ENCODE peak calls at places on chromosomes 13 and 19, in seven cellular contexts. Z is fibroblast of pulmonary artery, N is AG08395, K is epithelial cell of esophagus, V is HTR-8/SVneo, H is HEK293T, E is NCI-H2171. P is an unnamed sample.

GRCh38 chr13:61695147-61695546 is 279.5 kb upstream of the PCDH20 start:
- DNase-seq in H (no peak), E (no peak), V (no peak), N (no peak), Z (no peak), K (peak), P (no peak)

GRCh38 chr19:1271528-1272422 is 2.6 kb downstream of the CIRBP start:
- DNase-seq in K (no peak), E (no peak), N (no peak), Z (no peak), V (no peak), H (no peak), P (no peak)

GRCh38 chr13:48739346-48740037 is 85.8 kb downstream of the CYSLTR2 start:
- DNase-seq in K (no peak), H (no peak), N (no peak), Z (peak), E (no peak), V (no peak), P (no peak)

GRCh38 chr19:41939861-41940442 is 11.7 kb upstream of the ERFL start:
- DNase-seq in Z (no peak), N (peak), E (no peak), V (peak), H (no peak), K (no peak), P (no peak)

GRCh38 chr19:42143341-42144234 is 11.3 kb upstream of the POU2F2 start:
- DNase-seq in N (peak), Z (peak), K (peak), E (no peak), H (peak), V (no peak), P (no peak)

GRCh38 chr13:99501135-99501951 is at the start of gene TM9SF2:
- DNase-seq in V (peak), E (peak), Z (peak), K (peak), N (peak), H (peak), P (peak)

GRCh38 chr19:20840371-20840770 is 64.3 kb downstream of the ZNF66 start:
- DNase-seq in K (peak), E (no peak), Z (no peak), H (no peak), N (no peak), V (no peak), P (no peak)

GRCh38 chr13:46071590-46072249 is 19.2 kb upstream of the ZC3H13 start:
- DNase-seq in N (no peak), V (no peak), Z (no peak), H (no peak), E (no peak), K (no peak), P (no peak)

GRCh38 chr13:48594080-48594815 is 59.5 kb upstream of the CYSLTR2 start:
- DNase-seq in E (no peak), K (no peak), V (no peak), H (no peak), N (no peak), Z (no peak), P (no peak)

GRCh38 chr19:2867025-2867991 is at the start of gene ZNF556:
- DNase-seq in K (peak), E (no peak), Z (no peak), H (peak), N (peak), V (peak), P (no peak)

GRCh38 chr19:39568604-39569003 is 28.6 kb upstream of the EID2 start:
- DNase-seq in Z (peak), K (peak), E (no peak), H (no peak), V (no peak), N (peak), P (peak)

GRCh38 chr19:32750441-32751055 is 31.0 kb downstream of the TDRD12 start:
- DNase-seq in N (no peak), H (no peak), V (no peak), K (no peak), E (no peak), Z (no peak), P (no peak)

GRCh38 chr13:38415233-38415632 is 65.6 kb downstream of the UFM1 start:
- DNase-seq in K (peak), V (no peak), H (peak), E (no peak), Z (no peak), N (no peak), P (peak)

GRCh38 chr19:979318-979741 is 4.8 kb upstream of the WDR18 start:
- DNase-seq in V (no peak), E (no peak), H (no peak), Z (no peak), N (no peak), K (peak), P (no peak)

GRCh38 chr13:111338841-111339240 is 18.4 kb downstream of the TEX29 start:
- DNase-seq in H (no peak), N (no peak), K (no peak), V (no peak), Z (no peak), E (no peak), P (no peak)

GRCh38 chr19:4916292-4917082 is 7.2 kb downstream of the UHRF1 start:
- DNase-seq in Z (no peak), H (no peak), V (no peak), N (no peak), E (no peak), K (no peak), P (no peak)

GRCh38 chr19:46610851-46611770 is 10.0 kb downstream of the CALM3 start:
- DNase-seq in N (no peak), E (no peak), Z (no peak), H (no peak), V (no peak), K (no peak), P (peak)

GRCh38 chr19:41327499-41328156 is 17.7 kb downstream of the CCDC97 start:
- DNase-seq in Z (peak), N (no peak), H (no peak), E (no peak), K (peak), V (peak), P (peak)

GRCh38 chr13:73822671-73823592 is 311.3 kb downstream of the KLF12 start:
- DNase-seq in H (no peak), K (no peak), V (no peak), N (no peak), Z (no peak), E (no peak), P (no peak)

GRCh38 chr13:34156841-34157365 is 339.0 kb downstream of the RFC3 start:
- DNase-seq in E (no peak), N (peak), V (peak), K (peak), H (peak), Z (peak), P (peak)

GRCh38 chr13:100809856-100810255 is 135.3 kb upstream of the TMTC4 start:
- DNase-seq in N (no peak), V (no peak), E (peak), Z (no peak), K (no peak), H (no peak), P (no peak)

GRCh38 chr19:16771618-16772017 is 52.0 kb downstream of the NWD1 start:
- DNase-seq in V (peak), N (peak), Z (peak), E (peak), K (peak), H (peak), P (peak)

GRCh38 chr19:35247526-35248309 is 1.1 kb upstream of the LSR start:
- DNase-seq in H (peak), N (no peak), E (peak), V (peak), Z (no peak), K (peak), P (peak)

GRCh38 chr13:50334092-50334778 is 319.0 kb downstream of the KCNRG start:
- DNase-seq in Z (no peak), N (no peak), E (no peak), K (no peak), V (no peak), H (no peak), P (no peak)

GRCh38 chr13:113959198-113959597 is 14.7 kb downstream of the C13orf46 start:
- DNase-seq in H (no peak), K (peak), E (no peak), V (no peak), N (no peak), Z (no peak), P (no peak)

GRCh38 chr13:35818577-35819165 is 312.5 kb downstream of the DCLK1 start:
- DNase-seq in H (peak), V (peak), Z (peak), E (peak), K (peak), N (peak), P (no peak)

GRCh38 chr13:103878891-103879605 is 812.8 kb upstream of the SLC10A2 start:
- DNase-seq in Z (peak), H (no peak), V (no peak), N (no peak), E (peak), K (no peak), P (no peak)

GRCh38 chr13:35966024-35966423 is 165.2 kb downstream of the DCLK1 start:
- DNase-seq in E (no peak), N (no peak), K (no peak), Z (no peak), H (no peak), V (no peak), P (no peak)

GRCh38 chr13:24671367-24672117 is 8.7 kb upstream of the ATP12A start:
- DNase-seq in K (peak), V (peak), N (peak), E (no peak), H (peak), Z (peak), P (peak)

GRCh38 chr19:45451181-45451849 is 16.5 kb upstream of the FOSB start:
- DNase-seq in H (no peak), E (no peak), K (peak), Z (peak), N (peak), V (no peak), P (peak)

GRCh38 chr13:46119883-46120614 is 15.2 kb upstream of the CPB2 start:
- DNase-seq in V (peak), K (peak), E (no peak), Z (peak), N (no peak), H (peak), P (no peak)

GRCh38 chr13:67515895-67516294 is 285.8 kb upstream of the PCDH9 start:
- DNase-seq in V (peak), N (peak), H (no peak), Z (peak), E (no peak), K (peak), P (peak)

GRCh38 chr13:43134896-43135295 is 111.5 kb downstream of the DNAJC15 start:
- DNase-seq in Z (no peak), N (no peak), H (no peak), V (no peak), E (peak), K (no peak), P (no peak)

GRCh38 chr19:7670150-7670784 is 1.4 kb downstream of the RETN start:
- DNase-seq in E (no peak), N (no peak), K (no peak), H (no peak), Z (no peak), V (no peak), P (peak)

P was measured in foreskin fibroblast.